ENCODE peak calls at places on chromosomes 2 and 18, in four cellular contexts. S is KBM-7; T is tibial nerve; K is effector CD4-positive, alpha-beta T cell. C is an unnamed sample.

GRCh38 chr2:100707016-100707947 is 112.7 kb upstream of the NPAS2 start:
- DNase-seq in S (no peak), K (no peak), T (no peak), C (no peak)

GRCh38 chr18:79496978-79497637 is 101.4 kb downstream of the NFATC1 start:
- DNase-seq in K (no peak), S (no peak), T (peak), C (no peak)

GRCh38 chr18:76115580-76115979 is 379.5 kb downstream of the ZNF516 start:
- DNase-seq in T (no peak), K (no peak), S (no peak), C (no peak)

GRCh38 chr2:3441465-3441864 is 62.0 kb downstream of the TRAPPC12 start:
- DNase-seq in S (no peak), K (no peak), T (no peak), C (no peak)

GRCh38 chr2:241183221-241183620 is 5.3 kb upstream of the ANO7 start:
- DNase-seq in T (no peak), S (no peak), K (no peak), C (no peak)

GRCh38 chr2:138919336-138919735 is 139.1 kb upstream of the NXPH2 start:
- DNase-seq in T (no peak), S (no peak), K (no peak), C (no peak)

GRCh38 chr2:179595284-179595683 is 266.1 kb downstream of the ZNF385B start:
- DNase-seq in K (no peak), S (no peak), T (no peak), C (peak)

GRCh38 chr2:197198890-197199289 is 111.7 kb downstream of the ANKRD44 start:
- DNase-seq in S (peak), K (peak), T (peak), C (peak)

C was measured in GM12865.